ENCODE peak calls at places on chromosomes 5 and 9, in four cellular contexts. A, V, G and I are unnamed samples.

GRCh38 chr9:124934290-124934689 is 6.6 kb downstream of the GOLGA1 start:
- DNase-seq in A (no peak), V (peak), G (no peak), I (no peak)

GRCh38 chr5:132561601-132562000 is 4.8 kb downstream of the RAD50 start:
- DNase-seq in A (no peak), V (no peak), G (no peak), I (no peak)

GRCh38 chr5:73030995-73031394 is 75.2 kb downstream of the FCHO2 start:
- DNase-seq in A (no peak), V (peak), G (peak), I (no peak)

GRCh38 chr9:21121079-21121478 is 20.6 kb downstream of the IFNW1 start:
- DNase-seq in A (no peak), V (no peak), G (no peak), I (no peak)

GRCh38 chr5:170136493-170136892 is 30.8 kb downstream of the FOXI1 start:
- DNase-seq in A (no peak), V (no peak), G (no peak), I (no peak)

GRCh38 chr9:134181648-134182034 is 17.3 kb upstream of the RNU6ATAC start:
- DNase-seq in A (no peak), V (no peak), G (no peak), I (peak)

GRCh38 chr5:158839638-158840037 is 260.1 kb downstream of the EBF1 start:
- DNase-seq in A (no peak), V (no peak), G (no peak), I (no peak)

GRCh38 chr5:61450170-61450815 is 118.2 kb downstream of the ZSWIM6 start:
- DNase-seq in A (no peak), V (peak), G (peak), I (no peak)

GRCh38 chr5:33761139-33761538 is 130.7 kb downstream of the ADAMTS12 start:
- DNase-seq in A (no peak), V (peak), G (no peak), I (no peak)

GRCh38 chr9:17588395-17588794 is 9.5 kb downstream of the SH3GL2 start:
- DNase-seq in A (no peak), V (no peak), G (no peak), I (no peak)

GRCh38 chr5:126531543-126532120 is 63.4 kb downstream of the ALDH7A1 start:
- DNase-seq in A (no peak), V (no peak), G (no peak), I (no peak)

GRCh38 chr9:114731701-114732100 is 49.7 kb upstream of the TEX48 start:
- DNase-seq in A (no peak), V (no peak), G (no peak), I (no peak)

GRCh38 chr5:150615141-150615699 is 25.2 kb upstream of the SYNPO start:
- DNase-seq in A (peak), V (no peak), G (no peak), I (peak)

GRCh38 chr9:137465000-137465769 is 6.1 kb upstream of the NSMF start:
- DNase-seq in A (no peak), V (no peak), G (no peak), I (no peak)

GRCh38 chr5:113450366-113451328 is 15.9 kb upstream of the TSSK1B start:
- DNase-seq in A (no peak), V (no peak), G (no peak), I (no peak)

GRCh38 chr5:32889078-32889477 is 178.0 kb downstream of the NPR3 start:
- DNase-seq in A (no peak), V (no peak), G (no peak), I (no peak)

GRCh38 chr5:112917453-112918005 is 4.5 kb downstream of the REEP5 start:
- DNase-seq in A (no peak), V (no peak), G (no peak), I (peak)

GRCh38 chr9:87682085-87682484 is 43.8 kb upstream of the CTSL start:
- DNase-seq in A (no peak), V (no peak), G (no peak), I (no peak)